ENCODE peak calls at places on chromosomes 3 and 15, in four cellular contexts. V is KG1, H is nephron progenitor cell, D is AG08395. L is an unnamed sample.

GRCh38 chr3:3800076-3800448 is 831 bp downstream of the LRRN1 start:
- DNase-seq in V (no peak), H (peak), D (no peak), L (no peak)

GRCh38 chr3:134640872-134641470 is 9.9 kb downstream of the KY start:
- DNase-seq in V (peak), H (peak), D (peak), L (no peak)

GRCh38 chr15:35445891-35446290 is 100.1 kb downstream of the DPH6 start:
- DNase-seq in V (no peak), H (no peak), D (no peak), L (no peak)

GRCh38 chr15:40279437-40280141 is 3.3 kb downstream of the ANKRD63 start:
- DNase-seq in V (peak), H (peak), D (peak), L (peak)

GRCh38 chr15:63436872-63437375 is 55.3 kb upstream of the CA12 start:
- DNase-seq in V (peak), H (peak), D (peak), L (peak)

GRCh38 chr15:77822631-77823230 is 190.0 kb upstream of the LINGO1 start:
- DNase-seq in V (no peak), H (no peak), D (no peak), L (no peak)

GRCh38 chr15:61660579-61660978 is 399.7 kb downstream of the VPS13C start:
- DNase-seq in V (no peak), H (no peak), D (peak), L (no peak)

GRCh38 chr3:112136959-112137693 is 4.1 kb upstream of the GCSAM start:
- DNase-seq in V (no peak), H (peak), D (peak), L (peak)

GRCh38 chr3:177596822-177597271 is 399.6 kb upstream of the TBL1XR1 start:
- DNase-seq in V (no peak), H (no peak), D (peak), L (no peak)

L was measured in NCI-H774.